ENCODE peak calls at places on chromosome 17, in four cellular contexts. T is SK-N-MC, K is breast epithelium, H is HCT116. R is an unnamed sample.
A peak's percentile ranks its signal among the peaks of the same experiment; 100 is the strongest.

GRCh38 chr17:66533572-66533971 is 231.2 kb downstream of the PRKCA start:
- DNase-seq in T (no peak), K (no peak), H (no peak), R (no peak)

GRCh38 chr17:72465191-72466024 is 344.6 kb downstream of the SOX9 start:
- DNase-seq in T (no peak), K (peak; percentile 85), H (peak; percentile 92), R (peak; percentile 93)

GRCh38 chr17:73293480-73293911 is 18.3 kb downstream of the CDC42EP4 start:
- DNase-seq in T (no peak), K (peak; percentile 74), H (peak; percentile 78), R (no peak)

GRCh38 chr17:82238562-82239201 is 9.8 kb downstream of the SLC16A3 start:
- DNase-seq in T (no peak), K (peak; percentile 89), H (no peak), R (no peak)

GRCh38 chr17:79645777-79646088 is 34.9 kb upstream of the RBFOX3 start:
- DNase-seq in T (no peak), K (peak; percentile 34), H (no peak), R (no peak)

GRCh38 chr17:1467898-1468492 is 12.0 kb upstream of the CRK start:
- DNase-seq in T (no peak), K (no peak), H (no peak), R (no peak)

GRCh38 chr17:72697602-72698146 is 394.8 kb downstream of the SLC39A11 start:
- DNase-seq in T (no peak), K (no peak), H (no peak), R (no peak)

GRCh38 chr17:45229681-45230409 is 8.2 kb downstream of the FMNL1 start:
- DNase-seq in T (no peak), K (no peak), H (no peak), R (no peak)

GRCh38 chr17:65941500-65941899 is 250.4 kb downstream of the CEP112 start:
- DNase-seq in T (no peak), K (no peak), H (no peak), R (no peak)

GRCh38 chr17:20300399-20301037 is 166.8 kb downstream of the LGALS9B start:
- DNase-seq in T (no peak), K (no peak), H (no peak), R (no peak)

GRCh38 chr17:42773290-42774035 is at the start of gene VPS25:
- DNase-seq in T (no peak), K (peak; percentile 70), H (peak; percentile 75), R (no peak)

GRCh38 chr17:44309472-44309871 is 1.1 kb downstream of the RUNDC3A start:
- DNase-seq in T (no peak), K (no peak), H (no peak), R (no peak)

GRCh38 chr17:41728056-41728455 is 6.4 kb downstream of the HAP1 start:
- DNase-seq in T (no peak), K (no peak), H (no peak), R (no peak)

GRCh38 chr17:69874220-69874670 is 200.8 kb upstream of the KCNJ16 start:
- DNase-seq in T (no peak), K (no peak), H (no peak), R (no peak)

GRCh38 chr17:42623732-42624596 is 14.5 kb downstream of the TUBG1 start:
- DNase-seq in T (no peak), K (no peak), H (peak; percentile 56), R (no peak)

GRCh38 chr17:41812176-41813038 is at the start of gene FKBP10:
- DNase-seq in T (no peak), K (no peak), H (peak; percentile 54), R (no peak)

GRCh38 chr17:19386276-19386863 is 620 bp downstream of the MFAP4 start:
- DNase-seq in T (no peak), K (no peak), H (no peak), R (no peak)

GRCh38 chr17:63780507-63780906 is 6.5 kb downstream of the DDX42 start:
- DNase-seq in T (no peak), K (no peak), H (peak; percentile 31), R (no peak)

GRCh38 chr17:82188001-82188961 is 24.4 kb downstream of the CCDC57 start:
- DNase-seq in T (no peak), K (no peak), H (no peak), R (no peak)

GRCh38 chr17:69763503-69763902 is 311.5 kb upstream of the KCNJ16 start:
- DNase-seq in T (no peak), K (no peak), H (no peak), R (no peak)

GRCh38 chr17:7263071-7263800 is 958 bp upstream of the CLDN7 start:
- DNase-seq in T (no peak), K (peak; percentile 80), H (peak; percentile 79), R (no peak)

GRCh38 chr17:8041980-8042379 is 3.1 kb downstream of the ALOX15B start:
- DNase-seq in T (no peak), K (no peak), H (no peak), R (no peak)

GRCh38 chr17:10698116-10698818 is 873 bp downstream of the ADPRM start:
- DNase-seq in T (no peak), K (no peak), H (no peak), R (no peak)

GRCh38 chr17:51029142-51029541 is 91.5 kb downstream of the SPAG9 start:
- DNase-seq in T (no peak), K (no peak), H (no peak), R (no peak)

GRCh38 chr17:51029568-51030463 is 90.9 kb downstream of the SPAG9 start:
- DNase-seq in T (no peak), K (no peak), H (no peak), R (no peak)

GRCh38 chr17:51032850-51033249 is 87.8 kb downstream of the SPAG9 start:
- DNase-seq in T (no peak), K (no peak), H (no peak), R (no peak)

GRCh38 chr17:51028176-51028863 is 92.3 kb downstream of the SPAG9 start:
- DNase-seq in T (no peak), K (no peak), H (no peak), R (no peak)
- TF ChIP-seq POLR2AphosphoS5 in T (no peak), K (no peak), H (no peak), R (no peak)

GRCh38 chr17:55751720-55752250 is 934 bp downstream of the PCTP start:
- DNase-seq in T (no peak), K (no peak), H (no peak), R (no peak)

GRCh38 chr17:55749985-55750384 is 866 bp upstream of the PCTP start:
- DNase-seq in T (no peak), K (no peak), H (no peak), R (no peak)

GRCh38 chr17:55746466-55746865 is 4.4 kb upstream of the PCTP start:
- DNase-seq in T (no peak), K (no peak), H (no peak), R (no peak)

GRCh38 chr17:55747209-55747608 is 3.6 kb upstream of the PCTP start:
- DNase-seq in T (no peak), K (no peak), H (no peak), R (no peak)

GRCh38 chr17:55750750-55751641 is at the start of gene PCTP:
- DNase-seq in T (no peak), K (peak; percentile 86), H (peak; percentile 86), R (peak; percentile 36)
- TF ChIP-seq POLR2AphosphoS5 in T (no peak), K (peak; percentile 65), H (peak; percentile 88), R (peak; percentile 61)

DNA sequence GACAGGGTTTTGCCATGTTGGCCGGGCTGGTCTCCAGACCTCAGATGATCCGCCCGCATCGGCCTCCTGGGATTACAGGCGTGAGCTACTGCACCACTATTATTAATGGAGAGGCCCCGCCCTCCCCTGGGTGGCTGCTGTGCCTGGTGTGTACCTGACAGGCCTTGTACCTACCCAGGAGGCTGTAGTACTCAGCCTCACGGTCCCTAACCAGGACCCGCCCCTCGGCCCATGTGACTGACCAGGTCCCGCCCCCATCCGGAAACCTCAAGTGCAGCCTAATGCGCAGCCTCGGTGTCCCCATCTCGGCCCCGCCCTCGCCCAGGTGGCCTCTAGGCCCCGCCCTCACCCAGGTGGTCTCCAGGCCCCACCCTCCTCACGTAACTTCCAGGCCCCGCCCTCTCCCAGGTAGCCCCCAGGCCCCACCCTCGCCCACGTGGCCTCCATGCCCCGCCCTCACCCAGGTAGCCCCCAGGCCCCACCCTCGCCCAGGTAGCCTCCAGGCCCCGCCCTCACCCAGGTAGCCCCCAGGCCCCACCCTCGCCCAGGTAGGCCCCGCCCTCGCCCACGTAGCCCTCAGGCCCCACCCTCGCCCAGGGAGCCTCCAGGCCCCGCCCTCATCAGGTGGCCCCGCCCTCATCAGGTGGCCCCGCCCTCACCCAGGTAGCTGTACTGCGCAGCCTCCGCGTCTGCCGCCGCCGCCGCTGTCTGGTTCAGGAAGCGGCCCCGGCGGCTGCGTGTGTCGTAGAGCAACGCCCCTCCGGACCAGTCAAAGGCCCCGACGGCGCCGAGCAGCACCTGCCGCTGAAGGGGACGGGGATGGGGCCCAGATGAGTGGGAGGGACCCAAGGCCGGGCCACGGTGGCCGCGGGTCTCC is 31.0 kb downstream of the HASPIN start:
- DNase-seq in T (no peak), K (peak; percentile 95), H (peak; percentile 95), R (no peak)
- TF ChIP-seq POLR2AphosphoS5 in T (no peak), K (peak; percentile 76), H (peak; percentile 95), R (no peak)

GRCh38 chr17:33904438-33904837 is 350.6 kb upstream of the CCL2 start:
- DNase-seq in T (no peak), K (no peak), H (no peak), R (no peak)

GRCh38 chr17:33901085-33901484 is 354.0 kb upstream of the CCL2 start:
- DNase-seq in T (no peak), K (no peak), H (no peak), R (no peak)

GRCh38 chr17:33908363-33909064 is 346.6 kb upstream of the CCL2 start:
- DNase-seq in T (no peak), K (no peak), H (no peak), R (no peak)

GRCh38 chr17:33910200-33910857 is 344.8 kb upstream of the CCL2 start:
- DNase-seq in T (no peak), K (no peak), H (no peak), R (no peak)

DNA sequence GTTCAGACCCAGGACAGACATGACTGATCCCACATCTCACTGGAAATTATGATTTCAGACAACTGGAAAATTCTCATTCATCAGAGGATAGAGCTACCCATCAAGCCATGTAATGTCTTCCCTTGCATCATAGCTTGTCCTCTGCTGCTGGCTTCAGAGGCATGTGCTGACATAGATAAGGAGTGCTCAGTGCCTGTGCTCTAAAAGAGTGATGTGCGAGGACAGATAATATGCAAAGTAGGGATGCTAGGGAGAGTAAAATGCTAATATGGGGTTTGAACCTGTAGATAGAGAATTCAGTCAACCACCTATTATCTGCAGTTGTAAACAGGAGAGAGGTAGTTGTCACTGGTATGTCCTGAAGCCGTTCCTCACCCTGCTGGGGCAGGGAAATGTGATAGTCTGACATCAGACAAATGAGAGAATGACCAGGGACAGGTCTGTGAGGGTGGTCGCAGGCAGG is 349.7 kb upstream of the CCL2 start:
- DNase-seq in T (no peak), K (no peak), H (no peak), R (no peak)
- TF ChIP-seq POLR2AphosphoS5 in T (no peak), K (no peak), H (no peak), R (no peak)

DNA sequence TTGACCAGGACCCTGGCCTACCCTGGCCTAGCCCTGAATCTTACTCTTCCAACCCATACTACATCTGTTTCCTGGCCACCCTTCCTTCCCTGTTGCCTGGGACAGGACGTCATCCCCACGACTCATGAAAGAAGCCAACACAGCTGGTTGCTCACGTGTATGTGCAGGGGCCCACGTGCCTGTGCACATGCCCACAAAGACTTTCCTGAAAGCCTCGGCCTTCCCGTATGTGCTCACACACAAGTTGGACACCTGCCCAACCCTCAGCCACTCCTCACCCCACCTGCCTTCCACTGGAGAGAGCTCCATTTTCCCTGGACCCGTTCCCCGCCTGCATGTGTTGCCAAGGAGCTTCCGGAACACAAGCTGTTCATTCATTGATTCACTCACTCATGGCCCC is 7.0 kb downstream of the PLXDC1 start:
- DNase-seq in T (no peak), K (peak; percentile 84), H (no peak), R (no peak)
- TF ChIP-seq POLR2AphosphoS5 in T (no peak), K (peak; percentile 87), H (no peak), R (no peak)